ENCODE peak calls at places on chromosomes 3 and 15, in nine cellular contexts. E is adrenal gland; J is A549; W is cardiac fibroblast; Q is cardiac muscle cell; D is A673; T is transverse colon; C is endodermal cell; O is Jurkat, Clone E6-1. M is an unnamed sample.

GRCh38 chr3:86996261-86996955 is 5.5 kb upstream of the VGLL3 start:
- DNase-seq in E (no peak), C (no peak), D (no peak), O (no peak), Q (no peak), T (no peak), W (peak), J (no peak), M (no peak)

GRCh38 chr15:78880242-78880533 is 7.5 kb downstream of the MORF4L1 start:
- DNase-seq in W (no peak), C (no peak), D (no peak), J (no peak), E (no peak), T (no peak), O (no peak), Q (no peak), M (no peak)

GRCh38 chr3:166013073-166013679 is 176.0 kb upstream of the BCHE start:
- DNase-seq in T (no peak), D (peak), J (peak), O (peak), W (peak), Q (peak), C (no peak), E (no peak), M (peak)

GRCh38 chr3:183224581-183224980 is 28.5 kb upstream of the B3GNT5 start:
- DNase-seq in J (no peak), C (no peak), Q (no peak), W (no peak), D (no peak), O (peak), E (no peak), T (no peak), M (no peak)

GRCh38 chr3:15797600-15798303 is at the start of gene ANKRD28:
- DNase-seq in D (peak), W (peak), J (peak), E (peak), Q (peak), O (peak), C (peak), T (no peak), M (no peak)

GRCh38 chr3:32508731-32509130 is 6.1 kb upstream of the CMTM6 start:
- DNase-seq in Q (no peak), J (no peak), E (no peak), D (no peak), O (no peak), C (no peak), T (peak), W (peak), M (no peak)

GRCh38 chr3:59017617-59017984 is 32.2 kb downstream of the CFAP20DC start:
- DNase-seq in C (no peak), D (no peak), W (no peak), Q (no peak), T (no peak), J (no peak), E (no peak), O (no peak), M (no peak)

GRCh38 chr3:19052874-19053273 is 95.4 kb upstream of the KCNH8 start:
- DNase-seq in C (no peak), J (no peak), O (no peak), Q (no peak), W (no peak), T (no peak), D (no peak), E (no peak), M (no peak)

GRCh38 chr15:76799760-76800159 is 105.4 kb downstream of the SCAPER start:
- DNase-seq in E (no peak), Q (no peak), W (peak), T (no peak), O (no peak), J (peak), D (no peak), C (no peak), M (no peak)

GRCh38 chr15:31497838-31498237 is 171.2 kb downstream of the KLF13 start:
- DNase-seq in W (no peak), O (no peak), Q (no peak), E (no peak), T (no peak), D (no peak), C (no peak), J (no peak), M (no peak)

GRCh38 chr15:75872400-75872990 is 29.2 kb downstream of the UBE2Q2 start:
- DNase-seq in Q (no peak), W (no peak), D (no peak), C (no peak), J (no peak), O (no peak), T (no peak), E (no peak), M (no peak)

GRCh38 chr3:21920431-21920830 is 169.4 kb upstream of the ZNF385D start:
- DNase-seq in W (peak), T (no peak), Q (no peak), J (no peak), E (no peak), O (no peak), D (no peak), C (no peak), M (no peak)

GRCh38 chr3:189458536-189458935 is 172.7 kb upstream of the TP63 start:
- DNase-seq in Q (peak), J (no peak), O (no peak), E (peak), T (no peak), C (no peak), W (peak), D (peak), M (no peak)

GRCh38 chr15:60793656-60794055 is 314.7 kb upstream of the ICE2 start:
- DNase-seq in Q (no peak), T (no peak), E (peak), D (no peak), C (no peak), W (no peak), O (no peak), J (no peak), M (no peak)

GRCh38 chr3:120331071-120331470 is 18.1 kb downstream of the LRRC58 start:
- DNase-seq in D (no peak), E (no peak), J (no peak), Q (no peak), O (no peak), C (no peak), W (no peak), T (no peak), M (no peak)

GRCh38 chr15:47991376-47991775 is 129.4 kb upstream of the SLC24A5 start:
- DNase-seq in W (peak), T (no peak), O (no peak), C (no peak), Q (no peak), D (peak), E (no peak), J (no peak), M (no peak)

GRCh38 chr3:170033489-170033888 is 4.3 kb upstream of the GPR160 start:
- DNase-seq in C (no peak), T (peak), O (peak), E (no peak), J (no peak), Q (no peak), D (no peak), W (no peak), M (peak)

GRCh38 chr15:74552761-74553441 is 11.9 kb downstream of the ARID3B start:
- DNase-seq in Q (no peak), D (no peak), C (no peak), T (no peak), W (no peak), E (no peak), J (no peak), O (no peak), M (no peak)

GRCh38 chr3:168615489-168616020 is 519.8 kb upstream of the GOLIM4 start:
- DNase-seq in Q (no peak), E (no peak), D (no peak), O (no peak), C (no peak), J (no peak), W (no peak), T (no peak), M (no peak)

GRCh38 chr15:63599401-63600000 is 2.3 kb downstream of the FBXL22 start:
- DNase-seq in O (no peak), E (peak), Q (peak), C (peak), T (peak), J (peak), D (peak), W (peak), M (peak)

GRCh38 chr15:52018693-52019393 is at the start of gene MAPK6:
- DNase-seq in Q (peak), O (peak), W (peak), J (peak), D (peak), C (peak), T (peak), E (peak), M (peak)

GRCh38 chr15:71136159-71137137 is 21.2 kb downstream of the THSD4 start:
- DNase-seq in W (peak), E (no peak), Q (no peak), J (peak), C (peak), O (no peak), T (no peak), D (peak), M (no peak)

GRCh38 chr15:45795487-45796069 is 160.7 kb downstream of the SQOR start:
- DNase-seq in D (peak), W (peak), J (no peak), Q (peak), T (peak), C (peak), E (no peak), O (peak), M (peak)

GRCh38 chr15:67884514-67885225 is 44.8 kb upstream of the RNU6-1 start:
- DNase-seq in C (peak), Q (peak), O (peak), T (peak), W (peak), E (peak), D (peak), J (peak), M (peak)

GRCh38 chr3:169624533-169624972 is 39.0 kb downstream of the MECOM start:
- DNase-seq in E (no peak), O (no peak), C (peak), W (no peak), Q (peak), T (no peak), J (no peak), D (no peak), M (no peak)

GRCh38 chr3:126212250-126212628 is 31.9 kb upstream of the ALDH1L1 start:
- DNase-seq in J (no peak), E (no peak), C (no peak), T (no peak), W (no peak), O (no peak), Q (no peak), D (no peak), M (no peak)

GRCh38 chr3:12629560-12629959 is 34.4 kb downstream of the RAF1 start:
- DNase-seq in O (no peak), D (no peak), J (no peak), T (no peak), W (peak), C (no peak), E (peak), Q (no peak), M (no peak)

GRCh38 chr3:23739536-23739935 is 66.2 kb upstream of the UBE2E1 start:
- DNase-seq in Q (no peak), W (peak), J (no peak), E (peak), T (no peak), D (no peak), O (no peak), C (no peak), M (peak)

GRCh38 chr3:128413003-128413370 is 53.7 kb downstream of the DNAJB8 start:
- DNase-seq in C (peak), T (no peak), J (no peak), W (no peak), D (no peak), O (no peak), E (no peak), Q (no peak), M (no peak)

GRCh38 chr3:128412180-128413002 is 54.3 kb downstream of the DNAJB8 start:
- DNase-seq in J (no peak), O (no peak), T (no peak), D (no peak), Q (no peak), W (no peak), E (no peak), C (peak), M (no peak)

GRCh38 chr3:128411574-128412064 is 55.1 kb downstream of the DNAJB8 start:
- DNase-seq in E (no peak), O (no peak), W (no peak), T (no peak), C (no peak), D (no peak), Q (no peak), J (no peak), M (no peak)

GRCh38 chr3:128415110-128415772 is 51.4 kb downstream of the DNAJB8 start:
- DNase-seq in D (no peak), Q (no peak), C (no peak), J (no peak), E (no peak), O (no peak), T (no peak), W (no peak), M (no peak)

DNA sequence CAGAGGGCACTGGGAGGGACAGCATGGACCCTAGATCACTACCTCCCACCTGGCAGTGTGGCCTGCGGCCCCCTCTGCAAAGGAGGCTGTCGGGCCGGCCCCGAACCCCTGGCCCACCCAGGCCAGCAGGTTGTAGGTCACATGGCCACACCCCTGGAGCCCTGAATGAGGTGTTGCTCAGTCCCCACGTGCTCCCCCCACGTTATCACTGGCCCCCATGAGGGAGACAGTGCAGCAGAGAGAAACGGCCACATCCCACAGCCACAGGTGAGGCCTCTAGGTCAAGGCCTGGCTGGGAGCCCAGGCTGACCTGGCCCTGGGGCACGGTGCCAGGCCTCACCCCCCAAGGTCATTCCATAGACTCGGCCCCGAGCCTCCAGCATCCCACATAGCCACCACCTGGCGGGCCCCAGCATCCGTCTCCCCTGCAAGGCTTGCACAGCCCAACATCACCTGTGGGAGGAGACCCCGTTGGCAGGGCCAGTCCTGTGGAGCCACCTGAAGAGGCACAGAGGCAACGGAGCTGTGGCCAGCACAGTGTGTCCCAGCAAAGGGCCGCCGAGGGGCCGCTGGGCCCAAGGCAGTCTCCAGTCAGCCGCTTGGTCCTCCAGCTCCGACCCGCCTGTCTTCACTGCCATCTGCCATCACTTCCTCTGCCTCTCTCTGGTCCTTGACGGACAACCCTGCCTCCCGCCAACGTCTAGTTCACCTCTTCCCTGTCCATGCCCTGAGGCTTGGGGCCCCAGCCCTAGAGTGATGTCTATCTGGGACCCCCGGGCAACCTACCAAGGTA is 53.1 kb downstream of the DNAJB8 start:
- DNase-seq in T (no peak), C (no peak), D (no peak), W (no peak), J (no peak), E (no peak), O (no peak), Q (no peak), M (no peak)
- H3K4me3 ChIP-seq in T (no peak), C (no peak), D (no peak), W (no peak), J (no peak), E (no peak), O (no peak), Q (no peak), M (no peak)

GRCh38 chr3:128432898-128433629 is 33.6 kb downstream of the DNAJB8 start:
- DNase-seq in Q (peak), W (no peak), C (peak), J (no peak), O (no peak), D (no peak), T (no peak), E (no peak), M (no peak)
- H3K4me3 ChIP-seq in Q (peak), W (no peak), C (peak), J (peak), O (no peak), D (peak), T (peak), E (peak), M (peak)

GRCh38 chr3:184788751-184789150 is 23.2 kb upstream of the VPS8 start:
- DNase-seq in Q (no peak), C (peak), O (no peak), W (no peak), J (no peak), T (no peak), D (no peak), E (no peak), M (no peak)

GRCh38 chr3:184783309-184783708 is 28.7 kb upstream of the VPS8 start:
- DNase-seq in E (no peak), Q (no peak), D (no peak), T (no peak), C (no peak), W (no peak), J (no peak), O (no peak), M (no peak)

GRCh38 chr3:184785106-184785505 is 26.9 kb upstream of the VPS8 start:
- DNase-seq in O (peak), Q (no peak), D (peak), W (no peak), J (no peak), T (no peak), E (no peak), C (no peak), M (no peak)

GRCh38 chr3:184786271-184787010 is 25.5 kb upstream of the VPS8 start:
- DNase-seq in Q (no peak), T (peak), J (no peak), D (peak), E (peak), C (no peak), O (peak), W (peak), M (peak)

DNA sequence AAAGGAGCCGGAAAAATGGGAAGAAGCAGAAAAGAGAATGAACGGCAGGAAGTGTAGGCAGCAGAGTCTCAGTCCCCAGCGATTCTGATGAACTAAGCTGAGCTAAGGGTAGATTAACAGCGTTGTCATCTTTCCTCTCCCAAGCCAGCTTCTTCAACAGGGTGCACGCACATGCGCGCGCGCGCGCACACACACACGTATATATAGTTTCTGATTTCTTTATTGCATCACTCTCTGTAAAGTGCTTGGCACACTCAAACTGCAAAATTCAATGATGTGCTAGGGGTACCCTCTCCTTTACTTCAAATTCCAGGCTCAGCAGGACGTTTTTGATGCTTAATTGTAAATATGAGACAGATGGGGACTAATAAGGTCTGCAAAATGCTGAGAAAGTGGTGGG is 26.1 kb upstream of the VPS8 start:
- DNase-seq in W (peak), E (no peak), J (no peak), C (no peak), T (no peak), O (no peak), D (peak), Q (no peak), M (no peak)
- H3K4me3 ChIP-seq in W (no peak), E (no peak), J (no peak), C (no peak), T (no peak), O (no peak), D (no peak), Q (no peak), M (no peak)

GRCh38 chr3:152204218-152204617 is 64.5 kb upstream of the MBNL1 start:
- DNase-seq in E (no peak), T (no peak), J (no peak), O (no peak), W (no peak), C (no peak), D (no peak), Q (no peak), M (no peak)
- H3K4me3 ChIP-seq in E (no peak), T (peak), J (no peak), O (no peak), W (no peak), C (no peak), D (no peak), Q (no peak), M (no peak)

DNA sequence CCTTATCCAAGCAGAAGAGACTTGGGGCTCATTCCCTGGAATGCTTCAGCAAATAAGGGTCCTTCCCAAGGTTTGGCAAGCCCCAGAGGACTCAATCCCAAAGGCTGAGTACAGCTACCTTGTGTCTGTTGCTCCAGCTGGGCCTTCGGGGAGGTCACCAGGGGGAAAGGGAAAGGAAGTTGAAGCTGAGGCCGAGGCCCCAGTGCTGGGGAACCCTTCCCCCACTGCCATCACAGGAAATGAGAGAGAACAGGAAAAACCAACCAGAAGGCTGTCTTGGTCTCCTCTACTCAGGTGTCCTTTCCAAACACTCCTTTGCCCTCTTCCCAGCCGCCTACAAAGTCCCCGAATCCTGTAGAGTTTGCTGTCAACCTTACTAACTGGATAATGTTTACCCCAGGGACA is 5.7 kb downstream of the CSRNP1 start:
- DNase-seq in C (peak), O (peak), Q (no peak), E (peak), D (no peak), T (peak), J (no peak), W (peak), M (no peak)
- H3K4me3 ChIP-seq in C (no peak), O (peak), Q (no peak), E (peak), D (no peak), T (peak), J (peak), W (peak), M (no peak)

GRCh38 chr15:59436774-59437472 is 1.1 kb upstream of the FAM81A start:
- DNase-seq in E (no peak), T (no peak), W (peak), Q (peak), C (no peak), D (peak), O (peak), J (no peak), M (no peak)
- H3K4me3 ChIP-seq in E (peak), T (peak), W (no peak), Q (peak), C (peak), D (peak), O (peak), J (peak), M (peak)

DNA sequence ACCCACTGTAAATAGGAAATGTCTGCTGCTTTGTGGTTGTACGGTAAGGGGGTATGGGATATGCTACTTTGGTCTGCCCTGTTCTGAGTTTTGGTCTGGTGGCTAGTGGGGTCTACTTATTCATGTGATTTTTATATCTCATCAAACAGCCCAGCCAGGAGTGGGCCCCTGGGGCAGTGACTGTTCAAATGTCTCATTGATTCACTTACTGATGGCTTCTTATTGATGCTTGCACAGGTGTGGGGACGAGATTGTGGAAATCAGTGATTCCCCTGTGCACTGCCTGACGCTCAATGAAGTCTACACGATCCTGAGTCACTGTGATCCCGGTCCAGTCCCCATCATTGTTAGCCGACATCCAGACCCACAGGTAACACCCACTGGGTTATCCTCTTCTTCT is 38.5 kb downstream of the STARD5 start:
- DNase-seq in C (no peak), O (no peak), D (no peak), W (no peak), T (peak), J (no peak), E (no peak), Q (no peak), M (no peak)
- H3K4me3 ChIP-seq in C (no peak), O (no peak), D (no peak), W (no peak), T (no peak), J (no peak), E (no peak), Q (no peak), M (no peak)

GRCh38 chr3:49170744-49171118 is 667 bp upstream of the KLHDC8B start:
- DNase-seq in T (no peak), J (no peak), D (no peak), O (no peak), W (no peak), Q (no peak), E (no peak), C (no peak), M (no peak)
- H3K4me3 ChIP-seq in T (peak), J (peak), D (peak), O (peak), W (peak), Q (peak), E (peak), C (peak), M (peak)

GRCh38 chr15:40082195-40082868 is 26.3 kb downstream of the BMF start:
- DNase-seq in Q (no peak), T (peak), C (no peak), E (no peak), W (no peak), J (no peak), D (no peak), O (no peak), M (no peak)
- H3K4me3 ChIP-seq in Q (no peak), T (peak), C (no peak), E (peak), W (no peak), J (no peak), D (no peak), O (no peak), M (no peak)